ENCODE peak calls at places on chromosomes 2 and 18, in five cellular contexts. One of them, this sample, is unnamed.

GRCh38 chr2:214193943-214194342 is 216.9 kb upstream of the VWC2L start:
- DNase-seq in HEK293T: no peak
- DNase-seq in SK-N-SH: no peak
- DNase-seq in HepG2: no peak
- DNase-seq in GM12878: no peak
- DNase-seq in this sample: no peak

GRCh38 chr2:190837417-190837816 is 43.2 kb upstream of the GLS start:
- DNase-seq in HepG2: no peak
- DNase-seq in HEK293T: no peak
- DNase-seq in GM12878: no peak
- DNase-seq in SK-N-SH: no peak
- DNase-seq in this sample: no peak

GRCh38 chr18:463442-464310 is 36.8 kb downstream of the COLEC12 start:
- DNase-seq in GM12878: no peak
- DNase-seq in HepG2: no peak
- DNase-seq in HEK293T: no peak
- DNase-seq in SK-N-SH: no peak
- DNase-seq in this sample: no peak

GRCh38 chr18:48475635-48476549 is 62.9 kb upstream of the CTIF start:
- DNase-seq in HepG2: peak
- DNase-seq in GM12878: peak
- DNase-seq in SK-N-SH: peak
- DNase-seq in HEK293T: peak
- DNase-seq in this sample: peak

GRCh38 chr2:152432206-152432653 is 97.3 kb downstream of the FMNL2 start:
- DNase-seq in HepG2: peak
- DNase-seq in HEK293T: no peak
- DNase-seq in SK-N-SH: no peak
- DNase-seq in GM12878: no peak
- DNase-seq in this sample: no peak

GRCh38 chr2:32941944-32942690 is 4.6 kb upstream of the LTBP1 start:
- DNase-seq in GM12878: no peak
- DNase-seq in SK-N-SH: no peak
- DNase-seq in HEK293T: no peak
- DNase-seq in HepG2: no peak
- DNase-seq in this sample: no peak

GRCh38 chr2:88874063-88874657 is 182.7 kb downstream of the RPIA start:
- DNase-seq in HEK293T: peak
- DNase-seq in SK-N-SH: peak
- DNase-seq in GM12878: no peak
- DNase-seq in HepG2: peak
- DNase-seq in this sample: peak

GRCh38 chr2:176149484-176150337 is 1.6 kb upstream of the HOXD4 start:
- DNase-seq in HepG2: no peak
- DNase-seq in GM12878: no peak
- DNase-seq in SK-N-SH: no peak
- DNase-seq in HEK293T: no peak
- DNase-seq in this sample: no peak

GRCh38 chr2:120511546-120512320 is 165.8 kb downstream of the INHBB start:
- DNase-seq in GM12878: no peak
- DNase-seq in SK-N-SH: no peak
- DNase-seq in HEK293T: no peak
- DNase-seq in HepG2: no peak
- DNase-seq in this sample: no peak

GRCh38 chr2:19753314-19753713 is 148.5 kb downstream of the TTC32 start:
- DNase-seq in HEK293T: no peak
- DNase-seq in GM12878: no peak
- DNase-seq in HepG2: no peak
- DNase-seq in SK-N-SH: no peak
- DNase-seq in this sample: no peak

GRCh38 chr2:1648241-1649102 is 95.8 kb downstream of the PXDN start:
- DNase-seq in HepG2: no peak
- DNase-seq in HEK293T: no peak
- DNase-seq in GM12878: no peak
- DNase-seq in SK-N-SH: no peak
- DNase-seq in this sample: no peak

GRCh38 chr2:205386109-205386508 is 296.2 kb upstream of the NRP2 start:
- DNase-seq in HepG2: no peak
- DNase-seq in GM12878: no peak
- DNase-seq in HEK293T: no peak
- DNase-seq in SK-N-SH: peak
- DNase-seq in this sample: no peak

GRCh38 chr2:94939349-94939748 is 68.1 kb downstream of the TEKT4 start:
- DNase-seq in HepG2: no peak
- DNase-seq in GM12878: no peak
- DNase-seq in SK-N-SH: no peak
- DNase-seq in HEK293T: no peak
- DNase-seq in this sample: no peak

GRCh38 chr2:98389248-98389605 is 43.0 kb downstream of the CNGA3 start:
- DNase-seq in HEK293T: no peak
- DNase-seq in HepG2: no peak
- DNase-seq in GM12878: no peak
- DNase-seq in SK-N-SH: no peak
- DNase-seq in this sample: no peak

GRCh38 chr2:68172990-68173715 is 15.5 kb downstream of the PNO1 start:
- DNase-seq in GM12878: no peak
- DNase-seq in HepG2: no peak
- DNase-seq in HEK293T: no peak
- DNase-seq in SK-N-SH: no peak
- DNase-seq in this sample: no peak

GRCh38 chr2:42045956-42046748 is 1.7 kb upstream of the PKDCC start:
- DNase-seq in HepG2: no peak
- DNase-seq in GM12878: no peak
- DNase-seq in SK-N-SH: peak
- DNase-seq in HEK293T: no peak
- DNase-seq in this sample: no peak

GRCh38 chr2:240568678-240569522 is 616 bp downstream of the RNPEPL1 start:
- DNase-seq in GM12878: no peak
- DNase-seq in HEK293T: no peak
- DNase-seq in HepG2: no peak
- DNase-seq in SK-N-SH: peak
- DNase-seq in this sample: peak

GRCh38 chr2:96977631-96978195 is 8.7 kb downstream of the FAM178B start:
- DNase-seq in GM12878: no peak
- DNase-seq in HepG2: no peak
- DNase-seq in SK-N-SH: no peak
- DNase-seq in HEK293T: no peak
- DNase-seq in this sample: no peak

GRCh38 chr2:23622966-23623665 is 238.1 kb downstream of the KLHL29 start:
- DNase-seq in HepG2: no peak
- DNase-seq in HEK293T: no peak
- DNase-seq in GM12878: no peak
- DNase-seq in SK-N-SH: no peak
- DNase-seq in this sample: no peak

GRCh38 chr2:100978582-100979051 is 23.5 kb upstream of the RPL31 start:
- DNase-seq in HEK293T: no peak
- DNase-seq in GM12878: no peak
- DNase-seq in SK-N-SH: no peak
- DNase-seq in HepG2: no peak
- DNase-seq in this sample: no peak

GRCh38 chr2:32680937-32681336 is 53.1 kb downstream of the TTC27 start:
- DNase-seq in GM12878: no peak
- DNase-seq in SK-N-SH: no peak
- DNase-seq in HepG2: no peak
- DNase-seq in HEK293T: no peak
- DNase-seq in this sample: no peak

GRCh38 chr2:85753525-85754312 is at the start of gene ATOH8:
- DNase-seq in SK-N-SH: peak
- DNase-seq in HepG2: peak
- DNase-seq in GM12878: no peak
- DNase-seq in HEK293T: peak
- DNase-seq in this sample: peak

GRCh38 chr18:31317860-31318259 is at the start of gene DSG1:
- DNase-seq in HEK293T: no peak
- DNase-seq in HepG2: no peak
- DNase-seq in GM12878: no peak
- DNase-seq in SK-N-SH: no peak
- DNase-seq in this sample: no peak

GRCh38 chr2:8753609-8754008 is 71.8 kb downstream of the ID2 start:
- DNase-seq in SK-N-SH: no peak
- DNase-seq in HEK293T: no peak
- DNase-seq in HepG2: no peak
- DNase-seq in GM12878: peak
- DNase-seq in this sample: no peak

GRCh38 chr2:19198376-19198775 is 160.0 kb downstream of the OSR1 start:
- DNase-seq in SK-N-SH: no peak
- DNase-seq in HepG2: no peak
- DNase-seq in HEK293T: no peak
- DNase-seq in GM12878: no peak
- DNase-seq in this sample: no peak

GRCh38 chr18:63159590-63159989 is 160.0 kb downstream of the BCL2 start:
- DNase-seq in SK-N-SH: no peak
- DNase-seq in HepG2: no peak
- DNase-seq in HEK293T: no peak
- DNase-seq in GM12878: peak
- DNase-seq in this sample: no peak

GRCh38 chr18:63158676-63159291 is 160.8 kb downstream of the BCL2 start:
- DNase-seq in HEK293T: no peak
- DNase-seq in HepG2: no peak
- DNase-seq in SK-N-SH: no peak
- DNase-seq in GM12878: peak
- DNase-seq in this sample: no peak

GRCh38 chr18:63161728-63162195 is 157.8 kb downstream of the BCL2 start:
- DNase-seq in HepG2: peak
- DNase-seq in SK-N-SH: no peak
- DNase-seq in GM12878: peak
- DNase-seq in HEK293T: no peak
- DNase-seq in this sample: peak

GRCh38 chr18:63161032-63161727 is 158.4 kb downstream of the BCL2 start:
- DNase-seq in HEK293T: no peak
- DNase-seq in SK-N-SH: no peak
- DNase-seq in HepG2: no peak
- DNase-seq in GM12878: peak
- DNase-seq in this sample: no peak

DNA sequence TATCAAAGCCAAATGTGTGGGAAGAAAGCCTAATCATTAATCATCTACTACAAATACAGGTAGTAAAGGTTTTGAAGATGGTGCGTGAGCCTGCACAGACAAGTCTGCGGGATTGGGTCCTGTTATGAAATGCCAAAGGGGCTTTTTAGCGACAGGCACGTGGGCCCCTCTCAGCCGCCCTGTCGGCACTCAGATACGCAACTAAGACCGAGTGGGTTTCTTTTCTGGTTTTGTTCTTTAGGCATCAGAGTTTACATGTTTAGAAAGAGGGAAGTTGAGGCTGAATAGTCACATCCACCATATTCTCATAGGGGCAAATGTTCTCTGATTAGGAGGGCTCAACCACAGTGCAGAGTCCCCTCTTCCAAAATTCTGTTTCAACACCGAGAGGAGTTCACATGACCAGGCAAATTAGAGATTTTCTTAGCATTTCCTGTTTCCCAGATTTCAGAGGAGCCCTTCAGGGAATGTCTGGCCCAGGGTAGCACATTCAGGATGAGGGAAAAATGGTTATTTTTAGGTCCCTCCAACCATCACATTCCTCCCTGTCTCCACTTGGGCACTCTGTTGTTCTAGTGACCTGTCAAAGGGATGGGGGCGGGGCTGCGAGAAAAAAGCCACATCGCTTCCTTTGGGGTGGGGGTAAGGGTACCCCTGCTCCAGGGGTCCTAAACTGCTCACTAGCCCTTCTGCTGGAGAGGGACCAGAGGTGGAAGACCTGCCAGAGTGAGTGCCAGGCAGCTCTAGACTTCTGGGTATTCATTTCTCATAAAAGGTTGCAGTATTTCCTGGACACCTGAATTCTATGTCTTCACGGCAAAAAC is 159.2 kb downstream of the BCL2 start:
- DNase-seq in GM12878: peak
- DNase-seq in HepG2: no peak
- DNase-seq in HEK293T: no peak
- DNase-seq in SK-N-SH: no peak
- DNase-seq in this sample: no peak
- TF ChIP-seq FOXM1 in GM12878: no peak
- TF ChIP-seq FOXM1 in HepG2: no peak
- TF ChIP-seq FOXM1 in HEK293T: no peak
- TF ChIP-seq FOXM1 in SK-N-SH: no peak
- TF ChIP-seq FOXM1 in this sample: no peak

DNA sequence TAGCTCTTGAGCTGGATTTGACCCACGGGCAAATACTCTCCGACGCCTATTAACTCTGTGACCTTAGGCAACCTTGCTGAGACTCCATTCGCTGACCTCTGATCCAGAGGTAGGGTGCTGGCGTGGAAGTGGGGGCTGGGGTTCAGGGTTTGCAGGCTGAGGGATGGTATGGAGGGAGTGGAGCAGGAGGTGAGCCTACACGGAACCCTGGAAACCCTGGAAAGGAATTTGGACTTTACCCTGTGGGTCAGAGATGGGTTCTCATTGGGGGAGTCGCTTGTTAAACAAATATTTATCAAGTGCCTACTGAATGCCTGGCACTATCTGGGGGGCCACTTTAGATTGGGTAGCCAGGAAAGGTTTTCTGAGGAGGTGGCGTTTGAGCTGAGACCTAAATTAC is 58.2 kb upstream of the FZD7 start:
- DNase-seq in SK-N-SH: no peak
- DNase-seq in HepG2: peak
- DNase-seq in HEK293T: no peak
- DNase-seq in GM12878: no peak
- DNase-seq in this sample: no peak
- TF ChIP-seq FOXM1 in SK-N-SH: no peak
- TF ChIP-seq FOXM1 in HepG2: no peak
- TF ChIP-seq FOXM1 in HEK293T: no peak
- TF ChIP-seq FOXM1 in GM12878: no peak
- TF ChIP-seq FOXM1 in this sample: no peak

GRCh38 chr18:75433098-75433497 is 5.6 kb upstream of the SMIM21 start:
- DNase-seq in SK-N-SH: no peak
- DNase-seq in HepG2: no peak
- DNase-seq in GM12878: no peak
- DNase-seq in HEK293T: no peak
- DNase-seq in this sample: no peak
- TF ChIP-seq FOXM1 in SK-N-SH: no peak
- TF ChIP-seq FOXM1 in HepG2: no peak
- TF ChIP-seq FOXM1 in GM12878: no peak
- TF ChIP-seq FOXM1 in HEK293T: no peak
- TF ChIP-seq FOXM1 in this sample: no peak

GRCh38 chr18:50686409-50686808 is 126.5 kb downstream of the MAPK4 start:
- DNase-seq in HepG2: no peak
- DNase-seq in HEK293T: no peak
- DNase-seq in SK-N-SH: no peak
- DNase-seq in GM12878: no peak
- DNase-seq in this sample: no peak

GRCh38 chr18:50689578-50689977 is 129.7 kb downstream of the MAPK4 start:
- DNase-seq in GM12878: no peak
- DNase-seq in HepG2: no peak
- DNase-seq in SK-N-SH: no peak
- DNase-seq in HEK293T: no peak
- DNase-seq in this sample: no peak

DNA sequence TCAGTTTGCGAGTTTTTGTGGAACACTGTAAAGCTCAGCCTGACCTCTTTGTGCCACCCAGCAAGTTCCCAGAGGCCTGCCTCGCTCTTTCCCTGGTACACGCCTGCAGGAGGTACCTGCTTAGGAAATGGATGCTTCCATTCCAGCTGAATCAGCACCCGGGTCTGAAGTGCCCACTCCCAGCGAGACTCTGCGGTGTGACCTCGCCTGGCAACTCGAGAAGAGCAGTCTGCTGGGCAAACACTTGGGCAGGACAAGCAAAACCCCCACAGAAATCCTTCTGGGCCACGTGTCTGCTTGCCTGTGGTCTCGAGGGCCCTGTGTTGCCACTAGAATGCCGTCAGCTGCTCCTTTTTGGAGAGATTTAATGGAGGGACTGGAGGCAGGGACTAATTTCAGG is 127.6 kb downstream of the MAPK4 start:
- DNase-seq in HEK293T: no peak
- DNase-seq in SK-N-SH: no peak
- DNase-seq in HepG2: no peak
- DNase-seq in GM12878: no peak
- DNase-seq in this sample: no peak
- TF ChIP-seq FOXM1 in HEK293T: no peak
- TF ChIP-seq FOXM1 in SK-N-SH: no peak
- TF ChIP-seq FOXM1 in HepG2: no peak
- TF ChIP-seq FOXM1 in GM12878: no peak
- TF ChIP-seq FOXM1 in this sample: no peak

This sample was measured in K562.